ENCODE peak calls at places on chromosome 1, in four cellular contexts. V is AG04450, X is ureter, K is ACHN. A is an unnamed sample.

GRCh38 chr1:164611754-164612642 is 53.0 kb downstream of the PBX1 start:
- DNase-seq in V (peak; percentile 50), K (no peak), X (no peak), A (no peak)

GRCh38 chr1:88892146-88892877 is 945 bp upstream of the GTF2B start:
- DNase-seq in X (no peak), K (peak; percentile 90), V (no peak), A (no peak)

GRCh38 chr1:214980931-214981330 is 101.6 kb upstream of the KCNK2 start:
- DNase-seq in V (no peak), K (no peak), X (no peak), A (no peak)

GRCh38 chr1:90713741-90714509 is 3.2 kb downstream of the BARHL2 start:
- DNase-seq in K (no peak), V (no peak), X (no peak), A (peak; percentile 85)

GRCh38 chr1:171457412-171457811 is 27.9 kb upstream of the PRRC2C start:
- DNase-seq in X (no peak), V (peak; percentile 4), K (no peak), A (no peak)

GRCh38 chr1:31586376-31587327 is 10.3 kb downstream of the TINAGL1 start:
- DNase-seq in K (no peak), V (no peak), X (peak; percentile 45), A (no peak)

GRCh38 chr1:75099581-75099980 is 34.6 kb upstream of the LHX8 start:
- DNase-seq in V (no peak), X (no peak), K (no peak), A (no peak)

GRCh38 chr1:205319081-205320018 is 2.2 kb downstream of the NUAK2 start:
- DNase-seq in K (peak; percentile 57), V (no peak), X (peak; percentile 81), A (no peak)

GRCh38 chr1:119829636-119830035 is 18.4 kb upstream of the REG4 start:
- DNase-seq in V (no peak), X (no peak), K (no peak), A (no peak)

GRCh38 chr1:60637651-60638050 is 444.7 kb upstream of the NFIA start:
- DNase-seq in X (no peak), V (no peak), K (no peak), A (no peak)

GRCh38 chr1:56355422-56355821 is 223.9 kb downstream of the PLPP3 start:
- DNase-seq in K (no peak), X (no peak), V (no peak), A (no peak)

GRCh38 chr1:224582041-224582440 is 34.1 kb upstream of the CNIH3 start:
- DNase-seq in K (no peak), V (peak; percentile 64), X (no peak), A (peak; percentile 72)

GRCh38 chr1:67148516-67149178 is 13.9 kb upstream of the C1orf141 start:
- DNase-seq in X (no peak), K (no peak), V (no peak), A (no peak)

GRCh38 chr1:66156144-66156543 is 363.4 kb downstream of the PDE4B start:
- DNase-seq in K (no peak), X (no peak), V (no peak), A (no peak)

GRCh38 chr1:87760100-87760499 is 431.4 kb downstream of the LMO4 start:
- DNase-seq in X (no peak), V (no peak), K (no peak), A (no peak)

GRCh38 chr1:29650041-29650400 is 413.7 kb downstream of the PTPRU start:
- DNase-seq in V (no peak), K (no peak), X (peak; percentile 4), A (no peak)

GRCh38 chr1:205939690-205940330 is 3.4 kb downstream of the SLC26A9 start:
- DNase-seq in K (no peak), V (no peak), X (no peak), A (no peak)

GRCh38 chr1:17531682-17532487 is 7.6 kb upstream of the ARHGEF10L start:
- DNase-seq in K (no peak), X (peak; percentile 83), V (no peak), A (no peak)

GRCh38 chr1:24966724-24967346 is 36.8 kb upstream of the RUNX3 start:
- DNase-seq in X (no peak), V (peak; percentile 55), K (no peak), A (no peak)

GRCh38 chr1:114755006-114755936 is 2.5 kb downstream of the CSDE1 start:
- DNase-seq in V (no peak), K (no peak), X (no peak), A (no peak)

GRCh38 chr1:20386682-20387081 is 96.0 kb downstream of the VWA5B1 start:
- DNase-seq in X (no peak), K (no peak), V (no peak), A (no peak)

GRCh38 chr1:22751124-22751531 is 40.5 kb downstream of the EPHB2 start:
- DNase-seq in K (no peak), V (no peak), X (no peak), A (no peak)

GRCh38 chr1:186440584-186440983 is 20.3 kb downstream of the PDC start:
- DNase-seq in X (no peak), V (no peak), K (peak; percentile 7), A (no peak)

GRCh38 chr1:182595641-182596240 is 6.7 kb upstream of the RNASEL start:
- DNase-seq in V (no peak), X (peak; percentile 80), K (peak; percentile 64), A (no peak)

A was measured in esophagus muscularis mucosa.